ENCODE peak calls at places on chromosomes 1 and 21, in eight cellular contexts. I is left lung, K is pancreas, X is ovary, R is K562, D is left ventricle myocardium inferior, M is esophagus squamous epithelium, S is PC-9. Y is an unnamed sample. For H3K36me3 and H3K4me1, the result is how much of the 10 kb centered on the place peaks cover.

GRCh38 chr1:159779403-159779851 is 1.3 kb upstream of the DUSP23 start:
- DNase-seq in I (no peak), K (no peak), X (peak), R (no peak), D (no peak), M (no peak), S (no peak), Y (peak)

GRCh38 chr21:9730866-9731265 is 790.5 kb upstream of the TPTE start:
- DNase-seq in I (no peak), K (peak), X (no peak), R (no peak), D (no peak), M (no peak), S (no peak), Y (no peak)

GRCh38 chr21:17660449-17660848 is 47.7 kb upstream of the BTG3 start:
- DNase-seq in I (no peak), K (no peak), X (no peak), R (no peak), D (no peak), M (no peak), S (peak), Y (no peak)

GRCh38 chr1:234608026-234608719 is 1.8 kb downstream of the IRF2BP2 start:
- DNase-seq in I (peak), K (peak), X (peak), R (peak), D (peak), M (peak), S (peak), Y (peak)

GRCh38 chr1:215476541-215476940 is 90.6 kb upstream of the KCTD3 start:
- DNase-seq in I (no peak), K (no peak), X (no peak), R (no peak), D (no peak), M (no peak), S (no peak), Y (no peak)

GRCh38 chr1:40162791-40163441 is 1.7 kb downstream of the RLF start:
- DNase-seq in I (no peak), K (no peak), X (no peak), R (peak), D (no peak), M (no peak), S (no peak), Y (no peak)

GRCh38 chr1:94599090-94599813 is 57.7 kb upstream of the F3 start:
- DNase-seq in I (no peak), K (no peak), X (peak), R (no peak), D (no peak), M (no peak), S (peak), Y (no peak)

GRCh38 chr1:93358293-93358692 is 12.6 kb downstream of the DR1 start:
- DNase-seq in I (no peak), K (no peak), X (no peak), R (no peak), D (no peak), M (no peak), S (no peak), Y (no peak)

GRCh38 chr21:32520885-32521735 is 64.2 kb downstream of the TCP10L start:
- DNase-seq in I (peak), K (peak), X (peak), R (no peak), D (peak), M (no peak), S (peak), Y (peak)

GRCh38 chr1:47181955-47182680 is 7.7 kb downstream of the PDZK1IP1 start:
- DNase-seq in I (no peak), K (no peak), X (no peak), R (peak), D (no peak), M (no peak), S (no peak), Y (no peak)

GRCh38 chr1:236663934-236664333 is 22.4 kb upstream of the ACTN2 start:
- DNase-seq in I (no peak), K (no peak), X (no peak), R (no peak), D (no peak), M (no peak), S (no peak), Y (no peak)

GRCh38 chr1:154609398-154610380 is 1.7 kb upstream of the ADAR start:
- DNase-seq in I (no peak), K (no peak), X (no peak), R (peak), D (no peak), M (no peak), S (no peak), Y (no peak)

GRCh38 chr1:30143517-30143916 is 579.9 kb downstream of the MATN1 start:
- DNase-seq in I (no peak), K (no peak), X (no peak), R (no peak), D (no peak), M (no peak), S (no peak), Y (no peak)

GRCh38 chr1:85463666-85464496 is 1.1 kb downstream of the DDAH1 start:
- DNase-seq in I (no peak), K (no peak), X (peak), R (no peak), D (no peak), M (no peak), S (no peak), Y (no peak)

GRCh38 chr1:201530741-201531521 is 8.0 kb upstream of the NAV1 start:
- DNase-seq in I (peak), K (peak), X (peak), R (peak), D (peak), M (no peak), S (peak), Y (no peak)

GRCh38 chr1:205933672-205934618 is 9.3 kb downstream of the SLC26A9 start:
- DNase-seq in I (peak), K (no peak), X (no peak), R (no peak), D (no peak), M (no peak), S (peak), Y (no peak)

GRCh38 chr1:179090923-179091322 is 9.1 kb downstream of the TOR3A start:
- DNase-seq in I (no peak), K (peak), X (no peak), R (no peak), D (no peak), M (no peak), S (no peak), Y (no peak)

GRCh38 chr1:174005032-174005431 is 17.1 kb downstream of the RC3H1 start:
- DNase-seq in I (no peak), K (no peak), X (no peak), R (no peak), D (no peak), M (no peak), S (no peak), Y (no peak)

GRCh38 chr1:209601809-209602657 is 18.5 kb downstream of the CAMK1G start:
- DNase-seq in I (no peak), K (no peak), X (peak), R (peak), D (no peak), M (no peak), S (peak), Y (no peak)

GRCh38 chr1:24504560-24504959 is 1.9 kb downstream of the RCAN3 start:
- DNase-seq in I (no peak), K (no peak), X (no peak), R (no peak), D (no peak), M (no peak), S (no peak), Y (no peak)

GRCh38 chr1:152109231-152109997 is 5.8 kb downstream of the TCHH start:
- DNase-seq in I (no peak), K (no peak), X (no peak), R (no peak), D (no peak), M (no peak), S (peak), Y (no peak)

GRCh38 chr1:100895540-100896480 is at the start of gene SLC30A7:
- DNase-seq in I (peak), K (peak), X (peak), R (peak), D (peak), M (peak), S (peak), Y (peak)

GRCh38 chr1:240424740-240425464 is 187.1 kb downstream of the GREM2 start:
- DNase-seq in I (no peak), K (no peak), X (no peak), R (no peak), D (no peak), M (no peak), S (no peak), Y (no peak)

GRCh38 chr1:104617474-104617873 is 867.8 kb downstream of the AMY1C start:
- DNase-seq in I (no peak), K (no peak), X (no peak), R (no peak), D (no peak), M (no peak), S (no peak), Y (no peak)

GRCh38 chr1:39615086-39615662 is 24.3 kb downstream of the HEYL start:
- DNase-seq in I (no peak), K (no peak), X (no peak), R (no peak), D (no peak), M (no peak), S (no peak), Y (no peak)

GRCh38 chr1:155454096-155454495 is 108.5 kb downstream of the ASH1L start:
- DNase-seq in I (no peak), K (no peak), X (no peak), R (no peak), D (no peak), M (no peak), S (no peak), Y (no peak)

GRCh38 chr1:228370941-228371740 is 35.5 kb downstream of the TRIM11 start:
- DNase-seq in I (peak), K (no peak), X (no peak), R (no peak), D (peak), M (no peak), S (peak), Y (no peak)

GRCh38 chr1:161163793-161164192 is 2.4 kb upstream of the PPOX start:
- DNase-seq in I (peak), K (no peak), X (no peak), R (no peak), D (no peak), M (no peak), S (no peak), Y (no peak)

GRCh38 chr1:238384381-238384780 is 493.7 kb upstream of the ZP4 start:
- DNase-seq in I (no peak), K (no peak), X (no peak), R (no peak), D (no peak), M (no peak), S (no peak), Y (no peak)

GRCh38 chr21:26388731-26389231 is 184.3 kb downstream of the CYYR1 start:
- DNase-seq in I (no peak), K (no peak), X (no peak), R (no peak), D (no peak), M (no peak), S (peak), Y (no peak)

GRCh38 chr1:92961896-92962752 is 862 bp upstream of the DIPK1A start:
- DNase-seq in I (peak), K (no peak), X (peak), R (peak), D (peak), M (no peak), S (peak), Y (no peak)

GRCh38 chr1:233183226-233184020 is 112.1 kb downstream of the PCNX2 start:
- DNase-seq in I (no peak), K (no peak), X (no peak), R (no peak), D (no peak), M (no peak), S (no peak), Y (no peak)

GRCh38 chr1:246506785-246507639 is at the start of gene SMYD3:
- DNase-seq in I (peak), K (peak), X (peak), R (peak), D (peak), M (no peak), S (peak), Y (no peak)

GRCh38 chr1:54124472-54124871 is 28.3 kb downstream of the CDCP2 start:
- DNase-seq in I (no peak), K (peak), X (no peak), R (no peak), D (no peak), M (no peak), S (no peak), Y (no peak)

GRCh38 chr1:109757936-109758786 is 5.6 kb downstream of the EPS8L3 start:
- DNase-seq in I (no peak), K (no peak), X (peak), R (no peak), D (no peak), M (no peak), S (no peak), Y (no peak)

GRCh38 chr1:15728937-15729657 is 7.0 kb upstream of the SLC25A34 start:
- DNase-seq in I (no peak), K (no peak), X (no peak), R (no peak), D (no peak), M (no peak), S (no peak), Y (no peak)

GRCh38 chr1:15727424-15727823 is 8.6 kb upstream of the SLC25A34 start:
- DNase-seq in I (no peak), K (no peak), X (no peak), R (no peak), D (no peak), M (no peak), S (no peak), Y (no peak)

GRCh38 chr1:15727021-15727420 is 9.0 kb upstream of the SLC25A34 start:
- DNase-seq in I (no peak), K (no peak), X (no peak), R (no peak), D (no peak), M (no peak), S (no peak), Y (no peak)

GRCh38 chr1:15726508-15726907 is 9.6 kb upstream of the SLC25A34 start:
- DNase-seq in I (no peak), K (no peak), X (no peak), R (no peak), D (no peak), M (no peak), S (no peak), Y (no peak)

DNA sequence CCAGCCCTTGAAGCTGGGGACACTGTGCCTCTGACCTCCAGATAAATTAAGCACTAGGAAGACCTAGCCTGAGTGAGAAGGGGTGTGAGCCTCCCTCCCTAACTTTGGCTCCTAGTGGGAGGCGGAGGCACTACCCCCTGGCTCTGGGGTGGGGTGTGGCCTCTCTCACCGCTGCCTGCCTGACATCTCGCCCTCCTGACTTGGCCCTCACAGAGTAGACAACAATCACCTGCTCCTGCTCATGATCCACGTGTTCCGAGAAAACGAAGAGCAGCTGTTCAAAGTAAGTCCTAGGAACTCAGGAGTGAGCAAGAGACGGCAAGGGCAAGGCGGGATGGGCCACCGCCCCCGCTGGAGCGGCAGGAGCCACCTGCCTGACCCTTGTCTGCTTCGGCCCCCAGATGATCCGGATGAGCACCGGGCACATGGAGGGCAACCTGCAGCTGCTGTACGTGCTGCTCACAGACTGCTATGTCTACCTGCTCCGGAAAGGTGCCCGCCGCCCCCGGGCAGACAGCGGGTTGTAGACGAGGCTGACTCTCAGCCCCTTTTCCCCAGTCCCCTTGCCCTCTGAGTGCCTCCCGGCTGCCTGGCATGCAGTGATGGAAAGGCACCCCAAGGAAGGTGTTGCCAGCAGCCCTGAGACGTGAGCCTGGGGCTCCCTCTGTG is 8.1 kb upstream of the SLC25A34 start:
- DNase-seq in I (no peak), K (no peak), X (no peak), R (no peak), D (no peak), M (no peak), S (no peak), Y (no peak)
- H3K36me3 ChIP-seq in I (under half), K (under half), X (under half), R (half or more), D (half or more), M (half or more), S (under half), Y (half or more)

DNA sequence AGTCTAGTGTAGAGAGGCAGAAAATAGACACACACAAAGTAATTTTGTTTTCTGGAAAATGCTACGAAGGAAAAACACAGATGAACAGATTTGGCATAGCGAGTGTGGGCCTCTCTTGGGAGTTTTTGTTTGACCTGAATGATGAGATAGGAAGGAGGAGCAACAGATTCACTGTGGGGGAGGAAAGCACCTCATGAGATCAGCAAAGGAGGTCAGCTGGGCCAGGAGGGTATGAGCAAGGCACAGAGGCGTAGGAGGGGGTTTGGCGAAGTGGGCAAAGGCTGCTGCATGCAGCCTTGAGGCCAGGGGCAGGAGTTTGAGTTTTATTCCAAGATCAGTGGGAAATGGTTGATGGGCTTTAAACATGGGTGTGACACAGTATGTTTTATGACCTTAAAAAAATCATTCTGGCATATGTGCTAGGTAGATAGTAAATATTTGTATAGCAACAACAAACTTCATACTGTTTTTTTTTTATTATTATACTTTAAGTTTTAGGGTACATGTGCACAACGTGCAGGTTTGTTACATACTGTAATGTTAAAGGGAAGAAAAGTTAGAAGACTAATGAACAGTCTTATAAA is 58.0 kb downstream of the FGGY start:
- DNase-seq in I (no peak), K (no peak), X (peak), R (no peak), D (no peak), M (no peak), S (no peak), Y (no peak)
- H3K4me1 ChIP-seq in I (under half), K (under half), X (under half), R (under half), D (under half), M (under half), S (under half), Y (under half)

GRCh38 chr21:45267390-45267760 is 20.3 kb downstream of the POFUT2 start:
- DNase-seq in I (peak), K (peak), X (no peak), R (no peak), D (no peak), M (no peak), S (no peak), Y (no peak)
- H3K36me3 ChIP-seq in I (under half), K (under half), X (under half), R (under half), D (half or more), M (under half), S (under half), Y (half or more)

DNA sequence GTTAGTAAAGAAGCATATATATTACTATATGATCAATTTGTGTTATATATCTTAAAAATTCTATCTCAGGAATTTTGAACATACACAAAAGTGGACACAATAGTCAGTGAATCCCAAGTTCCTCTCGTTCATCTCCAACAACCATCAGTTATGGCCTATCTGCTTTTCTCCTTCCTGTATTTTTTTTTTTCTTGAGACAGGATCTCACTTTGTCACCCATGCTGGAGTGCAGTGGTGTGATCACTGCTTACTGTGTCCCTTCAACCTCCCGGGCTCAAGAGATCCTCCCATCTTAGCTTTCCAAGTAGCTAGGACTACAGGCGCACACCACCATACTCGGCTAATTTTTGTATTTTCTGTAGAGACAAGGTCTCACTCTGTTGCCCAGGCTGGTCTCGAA is 9.4 kb downstream of the SPEN start:
- DNase-seq in I (no peak), K (no peak), X (no peak), R (no peak), D (no peak), M (no peak), S (no peak), Y (no peak)
- H3K4me1 ChIP-seq in I (half or more), K (under half), X (under half), R (under half), D (half or more), M (under half), S (under half), Y (half or more)

GRCh38 chr1:220233927-220234326 is 38.3 kb downstream of the RAB3GAP2 start:
- DNase-seq in I (no peak), K (no peak), X (no peak), R (no peak), D (no peak), M (no peak), S (no peak), Y (no peak)
- H3K36me3 ChIP-seq in I (under half), K (under half), X (under half), R (under half), D (under half), M (under half), S (under half), Y (under half)

GRCh38 chr1:8020032-8020431 is 6.1 kb downstream of the ERRFI1 start:
- DNase-seq in I (no peak), K (no peak), X (no peak), R (no peak), D (no peak), M (no peak), S (peak), Y (no peak)

GRCh38 chr1:8019229-8019620 is 6.9 kb downstream of the ERRFI1 start:
- DNase-seq in I (no peak), K (no peak), X (no peak), R (no peak), D (no peak), M (no peak), S (no peak), Y (no peak)

GRCh38 chr1:8017495-8018310 is 8.4 kb downstream of the ERRFI1 start:
- DNase-seq in I (no peak), K (no peak), X (no peak), R (no peak), D (no peak), M (no peak), S (peak), Y (no peak)

GRCh38 chr1:8016244-8017241 is 9.6 kb downstream of the ERRFI1 start:
- DNase-seq in I (no peak), K (no peak), X (no peak), R (peak), D (no peak), M (no peak), S (no peak), Y (no peak)

GRCh38 chr1:8018492-8019228 is 7.4 kb downstream of the ERRFI1 start:
- DNase-seq in I (no peak), K (no peak), X (no peak), R (no peak), D (no peak), M (no peak), S (peak), Y (no peak)
- H3K4me1 ChIP-seq in I (half or more), K (half or more), X (under half), R (under half), D (half or more), M (under half), S (half or more), Y (under half)

DNA sequence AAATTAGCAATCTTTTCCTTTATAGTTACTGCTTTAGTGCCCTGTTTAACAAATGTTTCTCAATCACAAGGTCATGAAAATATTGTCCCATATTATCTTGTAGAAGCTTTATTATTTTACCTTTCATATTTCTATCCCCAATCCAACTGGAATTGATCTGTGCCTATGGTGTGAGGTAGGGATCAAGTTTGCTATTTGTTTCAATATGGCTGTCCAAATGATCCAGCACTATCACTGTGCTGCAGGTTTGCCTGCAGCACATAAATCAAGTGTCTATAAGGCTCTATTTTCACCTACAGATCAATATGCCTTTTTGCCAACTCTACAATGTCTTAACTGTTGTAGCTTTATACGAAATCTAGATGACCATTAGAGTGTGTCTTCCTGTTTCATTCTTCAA is 96.2 kb downstream of the ENAH start:
- DNase-seq in I (no peak), K (no peak), X (no peak), R (no peak), D (no peak), M (no peak), S (no peak), Y (no peak)
- H3K36me3 ChIP-seq in I (under half), K (under half), X (under half), R (under half), D (under half), M (under half), S (under half), Y (under half)